ENCODE peak calls at places on chromosome 12, in seven cellular contexts. Z, I, O, V, W, J and T are unnamed samples.

GRCh38 chr12:78568326-78569020 is 296.1 kb upstream of the SYT1 start:
- DNase-seq in Z (no peak), I (no peak), O (no peak), V (peak; percentile 72), W (no peak), J (no peak), T (no peak)

GRCh38 chr12:93434305-93434704 is 7.4 kb downstream of the UBE2N start:
- DNase-seq in Z (no peak), I (no peak), O (no peak), V (no peak), W (no peak), J (no peak), T (no peak)

GRCh38 chr12:121580959-121581680 is at the start of gene KDM2B:
- DNase-seq in Z (peak; percentile 63), I (peak; percentile 45), O (no peak), V (peak; percentile 62), W (peak; percentile 68), J (no peak), T (no peak)

GRCh38 chr12:9634177-9634803 is 26.6 kb upstream of the KLRB1 start:
- DNase-seq in Z (peak; percentile 70), I (no peak), O (no peak), V (peak; percentile 57), W (peak; percentile 64), J (peak; percentile 64), T (no peak)

GRCh38 chr12:83660727-83661126 is 974.0 kb downstream of the TMTC2 start:
- DNase-seq in Z (no peak), I (no peak), O (no peak), V (no peak), W (no peak), J (no peak), T (no peak)

GRCh38 chr12:1575799-1576401 is 18.5 kb downstream of the FBXL14 start:
- DNase-seq in Z (no peak), I (no peak), O (no peak), V (no peak), W (no peak), J (no peak), T (no peak)

GRCh38 chr12:85279449-85280137 is 427 bp upstream of the ALX1 start:
- DNase-seq in Z (peak; percentile 57), I (no peak), O (no peak), V (peak; percentile 71), W (no peak), J (no peak), T (no peak)

GRCh38 chr12:12877789-12878455 is 13.4 kb upstream of the GPRC5A start:
- DNase-seq in Z (no peak), I (no peak), O (no peak), V (no peak), W (no peak), J (no peak), T (no peak)

GRCh38 chr12:132451172-132451835 is 38.6 kb upstream of the FBRSL1 start:
- DNase-seq in Z (no peak), I (no peak), O (no peak), V (no peak), W (no peak), J (no peak), T (peak; percentile 48)

GRCh38 chr12:51098611-51099010 is 15.2 kb upstream of the CSRNP2 start:
- DNase-seq in Z (no peak), I (no peak), O (no peak), V (no peak), W (no peak), J (no peak), T (no peak)

GRCh38 chr12:61546296-61546695 is 713.9 kb upstream of the USP15 start:
- DNase-seq in Z (no peak), I (no peak), O (no peak), V (no peak), W (no peak), J (no peak), T (no peak)

GRCh38 chr12:93443576-93443975 is 1.8 kb upstream of the UBE2N start:
- DNase-seq in Z (no peak), I (no peak), O (no peak), V (no peak), W (no peak), J (no peak), T (no peak)

GRCh38 chr12:104154286-104154685 is 16.3 kb upstream of the NFYB start:
- DNase-seq in Z (no peak), I (no peak), O (no peak), V (no peak), W (no peak), J (no peak), T (no peak)

GRCh38 chr12:25960926-25961325 is 2.4 kb downstream of the RASSF8 start:
- DNase-seq in Z (no peak), I (no peak), O (no peak), V (no peak), W (no peak), J (no peak), T (no peak)

GRCh38 chr12:10718279-10718821 is 4.8 kb downstream of the YBX3 start:
- DNase-seq in Z (peak; percentile 69), I (no peak), O (peak; percentile 72), V (peak; percentile 47), W (peak; percentile 27), J (no peak), T (no peak)

GRCh38 chr12:6828671-6829531 is 694 bp downstream of the P3H3 start:
- DNase-seq in Z (no peak), I (peak; percentile 58), O (no peak), V (peak; percentile 72), W (peak; percentile 72), J (peak; percentile 45), T (peak; percentile 74)

GRCh38 chr12:6831021-6831420 is 2.8 kb downstream of the P3H3 start:
- DNase-seq in Z (no peak), I (peak; percentile 11), O (no peak), V (no peak), W (no peak), J (no peak), T (no peak)

GRCh38 chr12:6827982-6828670 is at the start of gene P3H3:
- DNase-seq in Z (peak; percentile 56), I (peak; percentile 51), O (no peak), V (peak; percentile 70), W (peak; percentile 56), J (peak; percentile 50), T (no peak)

GRCh38 chr12:6830286-6830892 is 2.2 kb downstream of the P3H3 start:
- DNase-seq in Z (no peak), I (peak; percentile 23), O (no peak), V (no peak), W (no peak), J (no peak), T (no peak)

DNA sequence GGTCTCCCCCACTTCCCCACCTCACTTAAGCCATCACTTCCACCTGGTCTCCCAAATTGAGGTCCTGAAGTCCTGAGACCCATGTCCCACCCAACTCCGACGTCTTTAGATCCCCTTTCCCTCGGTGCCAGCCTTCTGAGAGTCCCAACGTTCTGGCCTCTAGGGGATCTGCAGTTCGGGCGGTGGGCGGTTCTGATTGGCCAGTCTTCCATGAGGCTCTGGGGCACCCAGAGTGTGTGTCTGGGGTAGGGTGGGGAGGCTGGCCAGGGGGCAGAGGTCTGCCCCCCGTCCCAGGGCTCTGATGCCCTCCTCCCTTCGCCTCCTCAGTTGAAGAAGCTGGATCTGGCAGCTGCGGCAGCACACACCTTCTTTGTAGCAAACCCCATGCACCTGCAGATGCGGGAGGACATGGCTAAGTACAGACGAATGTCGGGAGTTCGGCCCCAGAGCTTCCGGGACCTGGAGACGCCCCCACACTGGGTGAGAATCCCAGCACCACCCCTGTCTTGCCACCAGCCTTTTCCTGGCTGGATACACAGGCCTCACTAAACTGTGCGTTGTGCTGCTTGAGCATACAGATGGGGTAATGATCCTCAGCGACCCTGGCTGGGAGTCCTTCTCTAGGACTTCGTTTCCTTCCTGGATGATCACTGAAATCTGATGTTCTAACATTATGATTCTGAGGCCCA is 1.5 kb downstream of the P3H3 start:
- DNase-seq in Z (peak; percentile 72), I (peak; percentile 59), O (no peak), V (peak; percentile 65), W (peak; percentile 54), J (no peak), T (peak; percentile 63)
- TF ChIP-seq CTCF in Z (peak; percentile 19), I (no peak), O (no peak), V (peak; percentile 41), W (peak; percentile 20), J (no peak), T (no peak)

GRCh38 chr12:113232787-113233585 is 11.7 kb downstream of the TPCN1 start:
- DNase-seq in Z (no peak), I (peak; percentile 75), O (peak; percentile 97), V (peak; percentile 57), W (peak; percentile 29), J (peak; percentile 57), T (no peak)
- H3K4me1 ChIP-seq in Z (peaks cover 42% of the 10 kb centered on the region), I (peaks cover 91% of the 10 kb centered on the region), O (peaks cover 94% of the 10 kb centered on the region), V (peaks cover 13% of the 10 kb centered on the region), W (peaks cover 15% of the 10 kb centered on the region), J (peaks cover 90% of the 10 kb centered on the region), T (peaks cover 10% of the 10 kb centered on the region)

GRCh38 chr12:2957816-2958431 is 1.3 kb upstream of the TEAD4 start:
- DNase-seq in Z (no peak), I (no peak), O (no peak), V (no peak), W (no peak), J (no peak), T (no peak)
- H3K27ac ChIP-seq in Z (peak overlapping the region; percentile 52), I (peak overlapping the region; percentile 57), O (peak overlapping the region; percentile 97), V (no peak overlapping the region), W (peak overlapping the region; percentile 89), J (peak overlapping the region; percentile 64), T (peak overlapping the region; percentile 77)

DNA sequence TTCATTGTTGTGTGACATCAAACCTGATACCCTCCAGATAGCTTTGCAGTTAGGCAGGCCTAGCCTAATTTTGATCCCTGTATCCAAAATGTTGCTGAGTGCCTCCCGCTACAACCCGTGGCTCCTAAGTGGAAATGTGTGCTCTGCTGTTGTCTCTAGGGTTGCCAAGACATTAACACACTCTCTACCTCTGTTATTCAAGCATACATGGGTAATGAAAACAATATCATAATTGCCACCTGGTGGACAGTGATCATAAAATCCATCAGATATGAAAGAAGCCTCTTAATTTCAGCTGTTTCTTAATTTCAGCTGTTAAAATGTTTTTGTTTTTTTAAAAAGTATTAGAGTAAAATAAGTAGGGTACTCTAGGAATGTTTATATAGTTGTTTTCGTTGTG is 93.5 kb downstream of the PLEKHA5 start:
- DNase-seq in Z (peak; percentile 43), I (no peak), O (no peak), V (no peak), W (no peak), J (no peak), T (no peak)
- TF ChIP-seq CTCF in Z (peak; percentile 9), I (no peak), O (no peak), V (peak; percentile 21), W (peak; percentile 8), J (no peak), T (peak; percentile 22)